ENCODE peak calls at places on chromosomes 13 and 19, in five cellular contexts. D is stimulated activated CD4-positive, alpha-beta T cell treated with anti-CD3 and anti-CD28 coated beads, TNF-alpha, amount 100 ng/mL, for 48 hours; I is dermis microvascular lymphatic vessel endothelial cell; B is NB4; N is Peyer's patch. T is an unnamed sample.

GRCh38 chr19:50377517-50377916 is 1.3 kb downstream of the NR1H2 start:
- DNase-seq in D (no peak), I (no peak), B (no peak), N (no peak), T (no peak)

GRCh38 chr13:79392882-79393563 is 13.0 kb downstream of the RBM26 start:
- DNase-seq in D (no peak), I (peak; percentile 40), B (peak; percentile 68), N (no peak), T (peak; percentile 58)

GRCh38 chr13:36430247-36431203 is 1.8 kb upstream of the CCNA1 start:
- DNase-seq in D (no peak), I (no peak), B (no peak), N (no peak), T (no peak)

GRCh38 chr19:35921012-35921411 is 12.9 kb upstream of the TYROBP start:
- DNase-seq in D (no peak), I (no peak), B (no peak), N (no peak), T (no peak)

GRCh38 chr19:2166741-2167738 is 3.3 kb downstream of the DOT1L start:
- DNase-seq in D (no peak), I (peak; percentile 89), B (no peak), N (peak; percentile 82), T (peak; percentile 82)

GRCh38 chr19:24078688-24079087 is 8.3 kb upstream of the ZNF254 start:
- DNase-seq in D (no peak), I (no peak), B (no peak), N (no peak), T (no peak)

GRCh38 chr13:79909664-79910063 is 428.7 kb downstream of the NDFIP2 start:
- DNase-seq in D (no peak), I (no peak), B (no peak), N (no peak), T (peak; percentile 28)

GRCh38 chr19:4636151-4636717 is 3.1 kb upstream of the TNFAIP8L1 start:
- DNase-seq in D (peak; percentile 73), I (peak; percentile 63), B (peak; percentile 58), N (peak; percentile 74), T (peak; percentile 50)

GRCh38 chr19:1651061-1651547 is 1.3 kb downstream of the TCF3 start:
- DNase-seq in D (peak; percentile 38), I (peak; percentile 42), B (peak; percentile 58), N (no peak), T (peak; percentile 42)

GRCh38 chr13:33636955-33637670 is 180.8 kb upstream of the RFC3 start:
- DNase-seq in D (no peak), I (no peak), B (no peak), N (no peak), T (no peak)

GRCh38 chr13:79901336-79901735 is 420.4 kb downstream of the NDFIP2 start:
- DNase-seq in D (no peak), I (no peak), B (peak; percentile 71), N (no peak), T (no peak)

GRCh38 chr13:110561335-110562033 is at the start of gene RAB20:
- DNase-seq in D (peak; percentile 31), I (peak; percentile 70), B (peak; percentile 96), N (peak; percentile 93), T (peak; percentile 67)

GRCh38 chr13:102847272-102848234 is 1.7 kb downstream of the ERCC5 start:
- DNase-seq in D (no peak), I (peak; percentile 52), B (peak; percentile 62), N (no peak), T (peak; percentile 62)

GRCh38 chr13:107993239-107993948 is 221.9 kb downstream of the LIG4 start:
- DNase-seq in D (no peak), I (no peak), B (no peak), N (no peak), T (no peak)

GRCh38 chr19:42111811-42112210 is 20.4 kb downstream of the POU2F2 start:
- DNase-seq in D (no peak), I (no peak), B (no peak), N (no peak), T (no peak)

GRCh38 chr13:81058211-81058915 is 717.4 kb upstream of the SPRY2 start:
- DNase-seq in D (no peak), I (no peak), B (no peak), N (no peak), T (no peak)

GRCh38 chr13:46032341-46032740 is 20.2 kb downstream of the ZC3H13 start:
- DNase-seq in D (no peak), I (no peak), B (no peak), N (no peak), T (no peak)

T was measured in endothelial cell of umbilical vein.